ENCODE peak calls at places on chromosome X, in four cellular contexts. W is mesothelial cell of epicardium, V is LNCaP clone FGC, Z is breast epithelium. B is an unnamed sample.
A peak's percentile ranks its signal among the peaks of the same experiment; 100 is the strongest.

GRCh38 chrX:135425566-135425965 is 3.8 kb downstream of the SMIM10L2A start:
- DNase-seq in Z (no peak), W (no peak), V (no peak), B (no peak)

GRCh38 chrX:36116222-36116621 is 196.7 kb downstream of the CFAP47 start:
- DNase-seq in W (no peak), V (no peak), Z (no peak), B (no peak)

GRCh38 chrX:4841216-4841745 is 1127.8 kb upstream of the PRKX start:
- DNase-seq in V (no peak), Z (no peak), W (no peak), B (no peak)

GRCh38 chrX:96424007-96424406 is 260.6 kb upstream of the DIAPH2 start:
- DNase-seq in V (no peak), W (no peak), Z (no peak), B (no peak)

GRCh38 chrX:51894697-51895336 is 1.4 kb downstream of the MAGED1 start:
- DNase-seq in W (peak; percentile 46), V (no peak), Z (no peak), B (peak; percentile 49)

GRCh38 chrX:134733595-134733994 is 75.3 kb upstream of the PLAC1 start:
- DNase-seq in W (no peak), V (no peak), Z (no peak), B (no peak)

GRCh38 chrX:51862920-51863319 is 30.5 kb upstream of the MAGED1 start:
- DNase-seq in W (no peak), Z (no peak), V (no peak), B (no peak)

GRCh38 chrX:72526534-72527508 is 45.8 kb downstream of the HDAC8 start:
- DNase-seq in V (no peak), Z (no peak), W (no peak), B (no peak)

GRCh38 chrX:49155243-49155899 is 7.2 kb upstream of the MAGIX start:
- DNase-seq in W (no peak), V (peak; percentile 64), Z (no peak), B (no peak)

GRCh38 chrX:41259516-41259915 is 74.4 kb upstream of the DDX3X start:
- DNase-seq in V (no peak), W (no peak), Z (no peak), B (peak; percentile 51)

GRCh38 chrX:97234471-97235097 is 350.9 kb downstream of the RPA4 start:
- DNase-seq in W (no peak), Z (no peak), V (no peak), B (no peak)

GRCh38 chrX:2474280-2474962 is 26.4 kb downstream of the DHRSX start:
- DNase-seq in Z (no peak), W (no peak), V (no peak), B (no peak)

GRCh38 chrX:2484721-2485459 is 15.9 kb downstream of the DHRSX start:
- DNase-seq in V (no peak), Z (no peak), W (no peak), B (no peak)

GRCh38 chrX:32448320-32448719 is 763.0 kb downstream of the DMD start:
- DNase-seq in Z (no peak), V (no peak), W (no peak), B (no peak)

GRCh38 chrX:40156472-40157227 is 58.9 kb upstream of the BCOR start:
- DNase-seq in V (no peak), Z (no peak), W (no peak), B (peak; percentile 77)

GRCh38 chrX:46381630-46382029 is 163.6 kb downstream of the ZNF674 start:
- DNase-seq in Z (no peak), V (no peak), W (no peak), B (peak; percentile 49)

GRCh38 chrX:154488336-154489075 is 1.9 kb downstream of the SLC10A3 start:
- DNase-seq in Z (no peak), W (no peak), V (no peak), B (no peak)

GRCh38 chrX:65196758-65197371 is 220.6 kb upstream of the ZC4H2 start:
- DNase-seq in V (no peak), W (no peak), Z (no peak), B (peak; percentile 69)

GRCh38 chrX:123159403-123159802 is 24.7 kb upstream of the GRIA3 start:
- DNase-seq in V (no peak), Z (no peak), W (no peak), B (no peak)

GRCh38 chrX:152637649-152638442 is at the start of gene GABRQ:
- DNase-seq in Z (no peak), W (peak; percentile 77), V (no peak), B (peak; percentile 83)

GRCh38 chrX:85012098-85012497 is 8.4 kb downstream of the APOOL start:
- DNase-seq in V (no peak), Z (no peak), W (no peak), B (no peak)

GRCh38 chrX:103063191-103063845 is 653 bp downstream of the BEX1 start:
- DNase-seq in W (peak; percentile 54), V (no peak), Z (no peak), B (peak; percentile 68)

GRCh38 chrX:56813318-56813837 is 84.3 kb downstream of the NBDY start:
- DNase-seq in W (no peak), V (no peak), Z (no peak), B (no peak)

GRCh38 chrX:11040976-11041375 is 70.2 kb upstream of the HCCS start:
- DNase-seq in Z (no peak), V (no peak), W (no peak), B (no peak)

GRCh38 chrX:8668797-8669196 is 63.1 kb downstream of the ANOS1 start:
- DNase-seq in Z (no peak), V (no peak), W (no peak), B (no peak)

GRCh38 chrX:77415161-77415560 is 32.0 kb upstream of the FGF16 start:
- DNase-seq in Z (no peak), W (no peak), V (no peak), B (no peak)

GRCh38 chrX:71619193-71619592 is 882 bp upstream of the CXCR3 start:
- DNase-seq in W (no peak), Z (no peak), V (no peak), B (no peak)

GRCh38 chrX:107146670-107147069 is 28.0 kb upstream of the RBM41 start:
- DNase-seq in V (no peak), Z (no peak), W (no peak), B (no peak)

GRCh38 chrX:70422886-70423336 is at the start of gene GDPD2:
- DNase-seq in W (no peak), Z (no peak), V (no peak), B (no peak)

DNA sequence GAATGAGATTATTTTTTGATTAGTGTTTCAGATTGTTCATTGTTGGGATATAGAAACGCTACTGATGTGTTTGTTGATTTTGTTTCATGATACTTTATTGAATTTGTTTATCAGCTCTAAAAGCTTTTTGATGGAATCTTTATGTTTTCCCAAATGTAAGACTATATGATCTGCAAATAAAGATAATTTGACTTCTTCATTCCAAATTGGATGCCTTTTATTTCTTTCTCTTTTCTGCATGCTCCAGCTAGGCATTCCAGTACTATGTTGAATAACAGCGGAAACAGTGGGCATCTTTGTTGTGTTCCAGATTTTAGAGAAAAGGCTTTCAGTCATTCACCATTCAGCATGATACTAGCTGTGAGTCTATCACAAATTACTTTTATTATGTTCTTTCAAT is 21.8 kb downstream of the SPANXN4 start:
- DNase-seq in Z (no peak), W (no peak), V (no peak), B (no peak)
- TF ChIP-seq CTCF in Z (no peak), W (no peak), V (no peak), B (no peak)

GRCh38 chrX:19334945-19335626 is 8.6 kb upstream of the PDHA1 start:
- DNase-seq in V (no peak), W (no peak), Z (no peak), B (peak; percentile 12)

DNA sequence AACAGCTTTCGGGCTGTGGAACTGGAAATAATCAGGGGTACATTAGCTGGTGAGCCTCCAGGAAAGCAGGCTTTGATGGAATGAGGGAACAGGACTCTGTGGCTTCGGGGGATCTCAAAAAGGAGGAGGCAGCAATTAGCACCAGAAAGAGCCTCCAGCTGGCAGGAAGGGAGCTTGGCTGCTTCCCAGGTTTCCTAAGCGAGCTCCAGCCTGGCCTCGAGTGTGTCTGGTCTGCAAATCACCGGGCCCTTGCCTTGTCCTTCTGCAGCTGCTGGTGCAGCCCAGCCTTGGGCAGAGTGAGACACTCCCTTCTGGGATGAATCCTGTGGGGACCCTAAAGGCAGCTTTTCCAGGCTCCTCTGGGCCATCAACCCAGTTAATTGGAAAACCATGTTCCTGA is 10.7 kb upstream of the PDHA1 start:
- DNase-seq in W (no peak), Z (no peak), V (no peak), B (no peak)
- TF ChIP-seq CTCF in W (no peak), Z (no peak), V (no peak), B (no peak)

GRCh38 chrX:130172127-130172834 is 519 bp downstream of the RAB33A start:
- DNase-seq in V (no peak), W (no peak), Z (no peak), B (peak; percentile 31)

GRCh38 chrX:130173190-130173895 is 1.6 kb downstream of the RAB33A start:
- DNase-seq in W (no peak), Z (no peak), V (no peak), B (no peak)

GRCh38 chrX:130174051-130174704 is 2.4 kb downstream of the RAB33A start:
- DNase-seq in Z (no peak), V (no peak), W (no peak), B (no peak)

GRCh38 chrX:130170752-130171445 is 863 bp upstream of the RAB33A start:
- DNase-seq in W (no peak), Z (no peak), V (no peak), B (peak; percentile 73)

DNA sequence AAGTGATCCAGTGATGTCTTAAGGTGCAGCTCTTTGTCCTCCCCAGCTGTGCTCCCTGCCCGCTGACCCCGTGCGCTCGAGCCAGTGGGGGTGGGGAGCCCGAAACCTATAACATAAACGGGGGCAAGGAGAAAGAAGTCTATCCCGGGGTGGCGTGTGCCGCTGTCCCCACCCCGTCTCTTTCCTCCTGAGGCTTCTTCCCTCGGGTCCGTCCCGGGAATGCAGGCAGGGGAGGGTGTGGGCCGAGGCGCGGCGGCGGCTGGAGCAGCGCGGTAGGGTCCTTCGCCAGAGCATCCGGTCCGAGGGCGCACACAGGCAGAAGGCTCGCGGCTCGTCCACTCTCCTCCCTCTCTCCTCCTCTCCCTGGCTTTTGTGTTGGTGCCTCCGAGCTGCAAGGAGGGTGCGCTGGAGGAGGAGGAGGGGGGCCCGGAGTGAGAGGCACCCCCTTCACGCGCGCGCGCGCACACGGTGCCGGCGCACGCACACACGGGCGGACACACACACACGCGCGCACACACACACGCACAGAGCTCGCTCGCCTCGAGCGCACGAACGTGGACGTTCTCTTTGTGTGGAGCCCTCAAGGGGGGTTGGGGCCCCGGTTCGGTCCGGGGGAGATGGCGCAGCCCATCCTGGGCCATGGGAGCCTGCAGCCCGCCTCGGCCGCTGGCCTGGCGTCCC is at the start of gene RAB33A:
- DNase-seq in Z (no peak), W (no peak), V (no peak), B (peak; percentile 41)
- TF ChIP-seq CTCF in Z (no peak), W (no peak), V (no peak), B (no peak)

GRCh38 chrX:15350329-15350996 is 15.1 kb upstream of the PIGA start:
- DNase-seq in Z (no peak), W (no peak), V (no peak), B (no peak)

GRCh38 chrX:15343075-15343476 is 7.8 kb upstream of the PIGA start:
- DNase-seq in Z (no peak), W (no peak), V (no peak), B (no peak)

GRCh38 chrX:15344106-15344505 is 8.8 kb upstream of the PIGA start:
- DNase-seq in V (no peak), W (no peak), Z (no peak), B (no peak)

DNA sequence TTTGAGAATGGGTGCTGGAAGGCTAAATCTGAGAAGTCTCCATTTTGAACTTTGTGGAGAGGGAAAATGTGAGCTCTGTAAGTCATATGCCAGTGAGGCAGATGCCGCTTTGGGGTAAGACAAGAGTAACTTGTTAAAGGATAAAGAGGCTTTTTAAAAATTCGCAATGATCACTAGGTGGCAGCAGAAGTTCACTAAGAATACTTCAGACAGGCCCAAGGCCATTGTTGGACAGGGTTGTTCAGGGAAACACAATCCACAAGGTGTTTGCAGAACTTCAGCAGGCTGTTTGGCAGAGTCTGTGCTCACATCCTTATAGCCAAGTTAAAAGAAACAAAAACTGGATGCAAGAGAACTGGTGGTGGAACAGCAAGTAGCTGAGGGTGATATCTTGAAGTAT is 13.7 kb upstream of the PIGA start:
- DNase-seq in Z (peak; percentile 52), W (no peak), V (peak; percentile 81), B (no peak)
- TF ChIP-seq CTCF in Z (peak; percentile 12), W (peak; percentile 67), V (peak; percentile 45), B (peak; percentile 42)